ENCODE peak calls at places on chromosomes 13 and 19, in seven cellular contexts. One of them, this sample, is unnamed.

GRCh38 chr13:57409121-57409520 is 222.4 kb upstream of the PCDH17 start:
- DNase-seq in endothelial cell: no peak
- DNase-seq in colonic mucosa: no peak
- DNase-seq in NCI-H1694: no peak
- DNase-seq in stimulated activated CD4-positive, alpha-beta T cell treated with anti-CD3 and anti-CD28 coated beads, Interleukin-2, amount 100 ng/mL, for 24 hours: no peak
- DNase-seq in tibial nerve: no peak
- DNase-seq in AG04450: no peak
- DNase-seq in this sample: no peak

GRCh38 chr19:8673281-8673891 is 25.2 kb downstream of the ACTL9 start:
- DNase-seq in NCI-H1694: no peak
- DNase-seq in stimulated activated CD4-positive, alpha-beta T cell treated with anti-CD3 and anti-CD28 coated beads, Interleukin-2, amount 100 ng/mL, for 24 hours: no peak
- DNase-seq in endothelial cell: no peak
- DNase-seq in tibial nerve: no peak
- DNase-seq in AG04450: no peak
- DNase-seq in colonic mucosa: no peak
- DNase-seq in this sample: no peak

GRCh38 chr13:96091932-96092253 is 2.0 kb downstream of the HS6ST3 start:
- DNase-seq in NCI-H1694: no peak
- DNase-seq in tibial nerve: no peak
- DNase-seq in colonic mucosa: no peak
- DNase-seq in stimulated activated CD4-positive, alpha-beta T cell treated with anti-CD3 and anti-CD28 coated beads, Interleukin-2, amount 100 ng/mL, for 24 hours: no peak
- DNase-seq in endothelial cell: no peak
- DNase-seq in AG04450: no peak
- DNase-seq in this sample: no peak

GRCh38 chr19:58558623-58559274 is 338 bp upstream of the UBE2M start:
- DNase-seq in AG04450: peak
- DNase-seq in tibial nerve: peak
- DNase-seq in stimulated activated CD4-positive, alpha-beta T cell treated with anti-CD3 and anti-CD28 coated beads, Interleukin-2, amount 100 ng/mL, for 24 hours: peak
- DNase-seq in NCI-H1694: no peak
- DNase-seq in endothelial cell: peak
- DNase-seq in colonic mucosa: peak
- DNase-seq in this sample: peak

GRCh38 chr13:61927648-61928047 is 512.0 kb upstream of the PCDH20 start:
- DNase-seq in tibial nerve: no peak
- DNase-seq in stimulated activated CD4-positive, alpha-beta T cell treated with anti-CD3 and anti-CD28 coated beads, Interleukin-2, amount 100 ng/mL, for 24 hours: no peak
- DNase-seq in colonic mucosa: no peak
- DNase-seq in AG04450: no peak
- DNase-seq in NCI-H1694: no peak
- DNase-seq in endothelial cell: no peak
- DNase-seq in this sample: no peak

GRCh38 chr13:30346159-30346788 is 38.9 kb upstream of the KATNAL1 start:
- DNase-seq in colonic mucosa: peak
- DNase-seq in NCI-H1694: no peak
- DNase-seq in stimulated activated CD4-positive, alpha-beta T cell treated with anti-CD3 and anti-CD28 coated beads, Interleukin-2, amount 100 ng/mL, for 24 hours: peak
- DNase-seq in AG04450: no peak
- DNase-seq in endothelial cell: no peak
- DNase-seq in tibial nerve: no peak
- DNase-seq in this sample: peak

GRCh38 chr13:109369357-109370052 is 416.9 kb downstream of the IRS2 start:
- DNase-seq in tibial nerve: no peak
- DNase-seq in AG04450: no peak
- DNase-seq in endothelial cell: no peak
- DNase-seq in NCI-H1694: no peak
- DNase-seq in colonic mucosa: no peak
- DNase-seq in stimulated activated CD4-positive, alpha-beta T cell treated with anti-CD3 and anti-CD28 coated beads, Interleukin-2, amount 100 ng/mL, for 24 hours: no peak
- DNase-seq in this sample: no peak

GRCh38 chr13:77338961-77339401 is 12.1 kb upstream of the MYCBP2 start:
- DNase-seq in colonic mucosa: no peak
- DNase-seq in tibial nerve: no peak
- DNase-seq in AG04450: no peak
- DNase-seq in endothelial cell: no peak
- DNase-seq in NCI-H1694: peak
- DNase-seq in stimulated activated CD4-positive, alpha-beta T cell treated with anti-CD3 and anti-CD28 coated beads, Interleukin-2, amount 100 ng/mL, for 24 hours: no peak
- DNase-seq in this sample: peak

GRCh38 chr13:44936246-44936645 is 53.0 kb downstream of the NUFIP1 start:
- DNase-seq in tibial nerve: no peak
- DNase-seq in stimulated activated CD4-positive, alpha-beta T cell treated with anti-CD3 and anti-CD28 coated beads, Interleukin-2, amount 100 ng/mL, for 24 hours: no peak
- DNase-seq in colonic mucosa: no peak
- DNase-seq in NCI-H1694: no peak
- DNase-seq in endothelial cell: no peak
- DNase-seq in AG04450: no peak
- DNase-seq in this sample: no peak

GRCh38 chr13:113726961-113727411 is 32.0 kb upstream of the TMEM255B start:
- DNase-seq in NCI-H1694: no peak
- DNase-seq in tibial nerve: no peak
- DNase-seq in colonic mucosa: no peak
- DNase-seq in endothelial cell: no peak
- DNase-seq in stimulated activated CD4-positive, alpha-beta T cell treated with anti-CD3 and anti-CD28 coated beads, Interleukin-2, amount 100 ng/mL, for 24 hours: no peak
- DNase-seq in AG04450: no peak
- DNase-seq in this sample: no peak

GRCh38 chr19:46847528-46847927 is 3.1 kb downstream of the AP2S1 start:
- DNase-seq in stimulated activated CD4-positive, alpha-beta T cell treated with anti-CD3 and anti-CD28 coated beads, Interleukin-2, amount 100 ng/mL, for 24 hours: no peak
- DNase-seq in NCI-H1694: no peak
- DNase-seq in colonic mucosa: no peak
- DNase-seq in endothelial cell: no peak
- DNase-seq in AG04450: no peak
- DNase-seq in tibial nerve: no peak
- DNase-seq in this sample: no peak

GRCh38 chr19:5436101-5436947 is 18.9 kb upstream of the ZNRF4 start:
- DNase-seq in endothelial cell: peak
- DNase-seq in colonic mucosa: no peak
- DNase-seq in NCI-H1694: peak
- DNase-seq in tibial nerve: no peak
- DNase-seq in AG04450: peak
- DNase-seq in stimulated activated CD4-positive, alpha-beta T cell treated with anti-CD3 and anti-CD28 coated beads, Interleukin-2, amount 100 ng/mL, for 24 hours: peak
- DNase-seq in this sample: peak

GRCh38 chr19:8262431-8262830 is 45.7 kb downstream of the CD320 start:
- DNase-seq in stimulated activated CD4-positive, alpha-beta T cell treated with anti-CD3 and anti-CD28 coated beads, Interleukin-2, amount 100 ng/mL, for 24 hours: no peak
- DNase-seq in NCI-H1694: no peak
- DNase-seq in AG04450: no peak
- DNase-seq in tibial nerve: no peak
- DNase-seq in endothelial cell: no peak
- DNase-seq in colonic mucosa: no peak
- DNase-seq in this sample: no peak

GRCh38 chr19:35313614-35314013 is 15.4 kb upstream of the CD22 start:
- DNase-seq in stimulated activated CD4-positive, alpha-beta T cell treated with anti-CD3 and anti-CD28 coated beads, Interleukin-2, amount 100 ng/mL, for 24 hours: no peak
- DNase-seq in tibial nerve: no peak
- DNase-seq in endothelial cell: no peak
- DNase-seq in NCI-H1694: no peak
- DNase-seq in colonic mucosa: no peak
- DNase-seq in AG04450: no peak
- DNase-seq in this sample: no peak

GRCh38 chr19:46944918-46945628 is 74.6 kb upstream of the NPAS1 start:
- DNase-seq in NCI-H1694: peak
- DNase-seq in tibial nerve: peak
- DNase-seq in stimulated activated CD4-positive, alpha-beta T cell treated with anti-CD3 and anti-CD28 coated beads, Interleukin-2, amount 100 ng/mL, for 24 hours: no peak
- DNase-seq in colonic mucosa: peak
- DNase-seq in endothelial cell: no peak
- DNase-seq in AG04450: no peak
- DNase-seq in this sample: no peak

GRCh38 chr13:26628706-26629105 is 71.2 kb downstream of the WASF3 start:
- DNase-seq in endothelial cell: no peak
- DNase-seq in colonic mucosa: peak
- DNase-seq in tibial nerve: no peak
- DNase-seq in AG04450: no peak
- DNase-seq in NCI-H1694: peak
- DNase-seq in stimulated activated CD4-positive, alpha-beta T cell treated with anti-CD3 and anti-CD28 coated beads, Interleukin-2, amount 100 ng/mL, for 24 hours: no peak
- DNase-seq in this sample: no peak

GRCh38 chr19:39303373-39304184 is 7.4 kb downstream of the IFNL1 start:
- DNase-seq in NCI-H1694: no peak
- DNase-seq in AG04450: no peak
- DNase-seq in stimulated activated CD4-positive, alpha-beta T cell treated with anti-CD3 and anti-CD28 coated beads, Interleukin-2, amount 100 ng/mL, for 24 hours: no peak
- DNase-seq in tibial nerve: no peak
- DNase-seq in colonic mucosa: no peak
- DNase-seq in endothelial cell: no peak
- DNase-seq in this sample: no peak

GRCh38 chr19:4506449-4507149 is 11.7 kb downstream of the PLIN4 start:
- DNase-seq in tibial nerve: no peak
- DNase-seq in AG04450: peak
- DNase-seq in NCI-H1694: no peak
- DNase-seq in endothelial cell: no peak
- DNase-seq in stimulated activated CD4-positive, alpha-beta T cell treated with anti-CD3 and anti-CD28 coated beads, Interleukin-2, amount 100 ng/mL, for 24 hours: no peak
- DNase-seq in colonic mucosa: no peak
- DNase-seq in this sample: no peak

GRCh38 chr13:100789481-100789880 is 114.9 kb upstream of the TMTC4 start:
- DNase-seq in endothelial cell: no peak
- DNase-seq in AG04450: no peak
- DNase-seq in stimulated activated CD4-positive, alpha-beta T cell treated with anti-CD3 and anti-CD28 coated beads, Interleukin-2, amount 100 ng/mL, for 24 hours: no peak
- DNase-seq in tibial nerve: no peak
- DNase-seq in colonic mucosa: no peak
- DNase-seq in NCI-H1694: peak
- DNase-seq in this sample: no peak

GRCh38 chr19:29851769-29852521 is 40.2 kb downstream of the CCNE1 start:
- DNase-seq in endothelial cell: no peak
- DNase-seq in colonic mucosa: no peak
- DNase-seq in stimulated activated CD4-positive, alpha-beta T cell treated with anti-CD3 and anti-CD28 coated beads, Interleukin-2, amount 100 ng/mL, for 24 hours: no peak
- DNase-seq in tibial nerve: no peak
- DNase-seq in AG04450: no peak
- DNase-seq in NCI-H1694: no peak
- DNase-seq in this sample: no peak

GRCh38 chr19:43738780-43739211 is 16.0 kb downstream of the SMG9 start:
- DNase-seq in NCI-H1694: no peak
- DNase-seq in colonic mucosa: peak
- DNase-seq in AG04450: no peak
- DNase-seq in endothelial cell: no peak
- DNase-seq in stimulated activated CD4-positive, alpha-beta T cell treated with anti-CD3 and anti-CD28 coated beads, Interleukin-2, amount 100 ng/mL, for 24 hours: no peak
- DNase-seq in tibial nerve: no peak
- DNase-seq in this sample: no peak

GRCh38 chr13:106372199-106373160 is 163.0 kb downstream of the EFNB2 start:
- DNase-seq in stimulated activated CD4-positive, alpha-beta T cell treated with anti-CD3 and anti-CD28 coated beads, Interleukin-2, amount 100 ng/mL, for 24 hours: no peak
- DNase-seq in AG04450: no peak
- DNase-seq in colonic mucosa: no peak
- DNase-seq in endothelial cell: no peak
- DNase-seq in tibial nerve: no peak
- DNase-seq in NCI-H1694: no peak
- DNase-seq in this sample: no peak

GRCh38 chr19:7257148-7258041 is 36.8 kb downstream of the INSR start:
- DNase-seq in AG04450: no peak
- DNase-seq in tibial nerve: no peak
- DNase-seq in endothelial cell: no peak
- DNase-seq in colonic mucosa: peak
- DNase-seq in stimulated activated CD4-positive, alpha-beta T cell treated with anti-CD3 and anti-CD28 coated beads, Interleukin-2, amount 100 ng/mL, for 24 hours: no peak
- DNase-seq in NCI-H1694: no peak
- DNase-seq in this sample: no peak

GRCh38 chr19:15417699-15418098 is 1.1 kb downstream of the AKAP8L start:
- DNase-seq in tibial nerve: no peak
- DNase-seq in AG04450: no peak
- DNase-seq in NCI-H1694: no peak
- DNase-seq in endothelial cell: no peak
- DNase-seq in stimulated activated CD4-positive, alpha-beta T cell treated with anti-CD3 and anti-CD28 coated beads, Interleukin-2, amount 100 ng/mL, for 24 hours: no peak
- DNase-seq in colonic mucosa: no peak
- DNase-seq in this sample: no peak

GRCh38 chr13:44230736-44231135 is 142.9 kb upstream of the SERP2 start:
- DNase-seq in stimulated activated CD4-positive, alpha-beta T cell treated with anti-CD3 and anti-CD28 coated beads, Interleukin-2, amount 100 ng/mL, for 24 hours: no peak
- DNase-seq in AG04450: no peak
- DNase-seq in NCI-H1694: no peak
- DNase-seq in colonic mucosa: no peak
- DNase-seq in endothelial cell: no peak
- DNase-seq in tibial nerve: no peak
- DNase-seq in this sample: no peak

GRCh38 chr13:32314968-32315254 is 252 bp downstream of the ZAR1L start:
- DNase-seq in stimulated activated CD4-positive, alpha-beta T cell treated with anti-CD3 and anti-CD28 coated beads, Interleukin-2, amount 100 ng/mL, for 24 hours: peak
- DNase-seq in tibial nerve: no peak
- DNase-seq in AG04450: no peak
- DNase-seq in NCI-H1694: peak
- DNase-seq in colonic mucosa: peak
- DNase-seq in endothelial cell: peak
- DNase-seq in this sample: peak

GRCh38 chr19:4447327-4448146 is 10.1 kb downstream of the UBXN6 start:
- DNase-seq in AG04450: no peak
- DNase-seq in endothelial cell: no peak
- DNase-seq in NCI-H1694: no peak
- DNase-seq in stimulated activated CD4-positive, alpha-beta T cell treated with anti-CD3 and anti-CD28 coated beads, Interleukin-2, amount 100 ng/mL, for 24 hours: no peak
- DNase-seq in colonic mucosa: no peak
- DNase-seq in tibial nerve: no peak
- DNase-seq in this sample: no peak

GRCh38 chr13:101454767-101455166 is 2.3 kb downstream of the ITGBL1 start:
- DNase-seq in colonic mucosa: no peak
- DNase-seq in tibial nerve: no peak
- DNase-seq in endothelial cell: no peak
- DNase-seq in NCI-H1694: no peak
- DNase-seq in AG04450: no peak
- DNase-seq in stimulated activated CD4-positive, alpha-beta T cell treated with anti-CD3 and anti-CD28 coated beads, Interleukin-2, amount 100 ng/mL, for 24 hours: no peak
- DNase-seq in this sample: no peak

GRCh38 chr13:112959206-112959605 is 9.8 kb upstream of the MCF2L start:
- DNase-seq in colonic mucosa: no peak
- DNase-seq in tibial nerve: no peak
- DNase-seq in stimulated activated CD4-positive, alpha-beta T cell treated with anti-CD3 and anti-CD28 coated beads, Interleukin-2, amount 100 ng/mL, for 24 hours: no peak
- DNase-seq in endothelial cell: no peak
- DNase-seq in AG04450: no peak
- DNase-seq in NCI-H1694: no peak
- DNase-seq in this sample: no peak